ENCODE peak calls at places on chromosomes 12 and 14, in nine cellular contexts. O is AG04450, F is foreskin fibroblast, Y is tibial artery, M is mucosa of descending colon, E is cardiac fibroblast, A is uterus, S is hepatocyte, D is heart right ventricle. T is an unnamed sample.
A peak's percentile ranks its signal among the peaks of the same experiment; 100 is the strongest.

GRCh38 chr14:23299558-23299957 is 3.1 kb downstream of the PPP1R3E start:
- DNase-seq in O (no peak), F (peak; percentile 80), Y (no peak), M (no peak), E (peak; percentile 71), A (no peak), S (peak; percentile 68), D (no peak), T (no peak)

GRCh38 chr12:104602901-104603300 is 146.2 kb downstream of the CHST11 start:
- DNase-seq in O (no peak), F (peak; percentile 30), Y (no peak), M (no peak), E (no peak), A (no peak), S (no peak), D (no peak), T (no peak)

GRCh38 chr14:52315355-52315718 is 1.2 kb downstream of the PTGER2 start:
- DNase-seq in O (no peak), F (no peak), Y (no peak), M (no peak), E (no peak), A (peak; percentile 34), S (no peak), D (no peak), T (no peak)

GRCh38 chr14:102314242-102315011 is 5.1 kb upstream of the ZNF839 start:
- DNase-seq in O (peak; percentile 54), F (peak; percentile 93), Y (peak; percentile 82), M (peak; percentile 90), E (peak; percentile 89), A (peak; percentile 84), S (peak; percentile 91), D (peak; percentile 87), T (peak; percentile 60)

GRCh38 chr12:120903382-120903817 is 758 bp downstream of the SPPL3 start:
- DNase-seq in O (no peak), F (peak; percentile 70), Y (peak; percentile 68), M (peak; percentile 91), E (peak; percentile 23), A (peak; percentile 47), S (peak; percentile 74), D (peak; percentile 52), T (no peak)

GRCh38 chr12:29043069-29043468 is 106.0 kb upstream of the FAR2 start:
- DNase-seq in O (no peak), F (peak; percentile 86), Y (no peak), M (no peak), E (peak; percentile 76), A (no peak), S (no peak), D (no peak), T (no peak)

GRCh38 chr14:63413009-63413408 is 94.3 kb upstream of the GPHB5 start:
- DNase-seq in O (no peak), F (peak; percentile 17), Y (no peak), M (no peak), E (no peak), A (no peak), S (no peak), D (no peak), T (no peak)

GRCh38 chr14:83707056-83707455 is 1822.9 kb upstream of the FLRT2 start:
- DNase-seq in O (no peak), F (peak; percentile 39), Y (no peak), M (no peak), E (no peak), A (no peak), S (no peak), D (no peak), T (no peak)

GRCh38 chr12:685388-685787 is 22.1 kb upstream of the NINJ2 start:
- DNase-seq in O (no peak), F (no peak), Y (no peak), M (no peak), E (peak; percentile 30), A (no peak), S (no peak), D (no peak), T (peak; percentile 71)

GRCh38 chr14:68619805-68620574 is 172.9 kb downstream of the ZFP36L1 start:
- DNase-seq in O (no peak), F (peak; percentile 68), Y (no peak), M (no peak), E (peak; percentile 58), A (peak; percentile 60), S (peak; percentile 70), D (no peak), T (no peak)

GRCh38 chr14:64745511-64746041 is 41.4 kb downstream of the PLEKHG3 start:
- DNase-seq in O (no peak), F (no peak), Y (peak; percentile 49), M (no peak), E (peak; percentile 8), A (no peak), S (no peak), D (no peak), T (no peak)

GRCh38 chr12:20567413-20567812 is 127.7 kb upstream of the SLCO1C1 start:
- DNase-seq in O (no peak), F (peak; percentile 19), Y (no peak), M (no peak), E (peak; percentile 63), A (no peak), S (no peak), D (no peak), T (no peak)

GRCh38 chr12:22610148-22610547 is 14.8 kb upstream of the ETNK1 start:
- DNase-seq in O (no peak), F (no peak), Y (no peak), M (no peak), E (no peak), A (no peak), S (no peak), D (no peak), T (no peak)

DNA sequence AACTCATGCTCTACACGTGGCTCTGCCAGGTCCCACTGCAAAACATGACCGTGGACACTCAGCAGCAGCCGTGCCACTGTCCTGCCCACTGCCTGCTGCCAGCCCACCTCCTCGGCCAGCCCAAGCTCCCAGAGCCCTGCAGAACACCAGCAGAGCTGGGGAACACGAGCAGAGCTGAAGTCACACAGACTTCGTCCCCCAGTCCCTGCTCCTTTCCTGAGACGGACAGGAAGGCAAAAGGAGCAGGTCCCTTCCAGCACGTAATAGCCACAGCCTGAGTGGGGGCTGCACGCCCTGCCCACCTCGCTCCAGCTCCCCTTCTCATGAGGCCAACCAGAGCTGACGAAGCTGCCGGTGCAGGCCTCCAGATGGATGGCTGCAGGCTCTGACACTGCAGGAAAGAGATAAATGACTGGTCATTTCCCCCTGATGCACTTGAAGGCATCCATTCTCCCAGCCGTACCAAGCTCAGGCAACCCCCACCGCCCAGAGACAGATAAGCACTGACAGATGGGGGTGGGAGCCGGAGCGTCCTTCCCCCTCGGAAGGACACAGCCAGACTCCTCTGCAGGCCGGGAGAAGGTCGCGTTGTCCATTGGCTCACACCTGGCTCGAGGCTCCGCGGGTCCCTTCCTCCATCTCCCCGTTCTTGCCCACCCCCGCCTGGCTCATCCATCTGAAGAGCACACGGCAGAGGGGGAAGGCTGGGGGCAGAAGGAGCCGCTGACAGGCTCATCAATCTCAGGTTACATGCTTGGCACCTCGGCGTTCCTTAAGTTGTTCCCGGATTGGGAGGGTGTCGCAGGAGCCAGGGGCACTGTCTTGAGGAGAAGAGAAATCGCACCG is 151.8 kb downstream of the DPF3 start:
- DNase-seq in O (no peak), F (no peak), Y (no peak), M (no peak), E (no peak), A (no peak), S (no peak), D (no peak), T (no peak)
- H3K4me3 ChIP-seq in O (no peak overlapping the region), F (no peak overlapping the region), Y (no peak overlapping the region), M (no peak overlapping the region), E (no peak overlapping the region), A (no peak overlapping the region), S (no peak overlapping the region), D (no peak overlapping the region), T (no peak overlapping the region)

DNA sequence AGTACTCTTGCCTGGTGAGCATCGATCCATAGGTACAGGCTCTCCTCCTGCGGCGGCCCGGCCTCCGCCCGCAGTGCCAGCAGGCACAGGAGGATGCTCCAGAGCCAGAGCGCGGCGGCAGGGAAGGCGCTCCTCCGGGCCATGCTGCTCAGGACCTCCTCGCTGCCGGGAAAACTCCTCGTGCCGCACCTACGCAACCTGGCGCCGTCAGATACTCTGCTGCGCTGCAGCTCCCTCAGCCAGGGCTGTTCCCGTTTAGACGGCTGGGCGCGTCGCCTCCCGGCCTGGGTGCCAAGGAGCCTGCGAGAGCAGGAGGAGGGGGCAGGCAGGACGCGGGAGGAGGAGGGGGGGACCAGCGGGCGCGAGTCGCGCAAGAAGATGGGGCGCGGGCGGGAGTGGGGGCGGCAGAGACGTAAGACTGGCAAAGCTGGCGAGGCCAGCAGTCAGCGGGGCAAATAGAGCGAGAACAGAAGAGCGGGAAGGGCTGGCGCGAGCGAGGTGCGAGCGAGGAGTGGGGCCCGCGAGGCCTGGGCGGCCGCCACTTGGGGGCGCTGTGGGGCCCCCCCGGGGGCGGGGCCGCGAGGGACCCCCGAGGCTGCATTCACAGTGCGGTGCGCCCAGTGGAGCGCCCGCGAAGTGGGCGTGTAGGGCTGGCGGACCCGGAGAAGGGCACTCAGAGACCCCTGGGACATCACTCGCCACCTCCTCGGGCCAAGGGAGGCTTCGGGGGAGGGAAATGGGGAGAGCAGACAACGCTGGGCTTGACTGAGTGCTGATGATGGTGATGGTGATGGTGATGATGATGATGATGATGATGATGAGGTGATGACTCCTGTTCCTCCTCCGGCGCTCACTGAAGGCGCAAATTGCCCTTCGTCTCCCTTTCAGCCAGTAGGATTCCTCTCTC is at the start of gene WIF1:
- DNase-seq in O (no peak), F (peak; percentile 49), Y (no peak), M (peak; percentile 51), E (no peak), A (no peak), S (peak; percentile 55), D (peak; percentile 14), T (no peak)
- TF ChIP-seq CTCF in O (peak; percentile 30), F (peak; percentile 23), Y (no peak), M (no peak), E (no peak), A (no peak), S (peak; percentile 52), D (peak; percentile 40), T (peak; percentile 38)

DNA sequence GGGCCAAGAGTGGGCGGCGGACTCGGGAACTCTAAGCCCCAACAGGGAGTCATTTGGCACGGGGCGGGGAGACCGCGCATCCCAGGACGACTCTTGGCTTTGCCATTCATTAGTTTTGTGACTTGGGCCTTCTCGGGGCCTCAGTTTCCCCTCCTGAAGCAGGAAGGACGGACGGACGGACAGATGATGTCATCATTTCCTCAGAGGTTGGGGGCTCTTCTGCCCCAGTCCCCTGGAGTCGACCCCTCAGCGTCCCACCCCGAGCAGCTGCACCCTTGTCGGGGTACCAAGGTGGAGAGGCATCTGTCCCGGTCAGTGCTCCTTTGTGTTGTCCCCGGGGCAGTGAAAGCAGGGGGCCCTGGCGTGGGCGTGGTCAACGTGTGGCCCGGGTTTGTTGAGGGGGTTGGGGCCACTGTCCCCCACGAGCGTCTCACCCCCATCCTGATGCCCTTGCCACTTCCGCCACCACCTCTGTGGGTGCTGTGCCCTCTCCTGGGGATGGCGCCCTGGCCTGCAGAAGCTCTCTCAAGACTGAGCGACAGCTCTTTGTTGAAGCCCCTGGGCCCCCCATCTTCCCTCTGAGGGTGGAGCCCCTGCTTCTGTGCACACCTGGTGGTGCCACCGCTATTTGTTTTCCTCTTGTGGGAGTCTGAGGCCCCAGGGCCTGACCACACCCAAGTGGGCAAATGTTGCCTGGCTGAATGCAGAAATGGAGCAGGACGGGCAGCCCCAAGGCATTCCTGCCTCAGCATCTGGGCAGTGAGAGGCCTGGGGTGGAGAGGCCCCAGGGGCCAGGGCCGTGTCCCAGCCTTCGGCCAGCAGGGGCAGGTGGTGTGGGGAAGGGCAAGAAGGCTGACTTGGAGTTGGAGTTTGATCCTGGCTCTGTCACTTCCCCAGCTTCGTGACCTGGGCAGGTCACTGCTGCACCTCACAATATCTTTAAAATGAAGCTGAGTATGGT is 896 bp downstream of the HHIPL1 start:
- DNase-seq in O (no peak), F (no peak), Y (no peak), M (no peak), E (no peak), A (no peak), S (no peak), D (no peak), T (no peak)
- H3K4me3 ChIP-seq in O (peak overlapping the region; percentile 35), F (peak overlapping the region; percentile 33), Y (peak overlapping the region; percentile 45), M (no peak overlapping the region), E (peak overlapping the region; percentile 30), A (peak overlapping the region; percentile 5), S (peak overlapping the region; percentile 13), D (peak overlapping the region; percentile 53), T (peak overlapping the region; percentile 0)

GRCh38 chr12:116773276-116773731 is 35.2 kb downstream of the RNFT2 start:
- DNase-seq in O (no peak), F (peak; percentile 14), Y (no peak), M (no peak), E (peak; percentile 19), A (no peak), S (no peak), D (no peak), T (no peak)
- TF ChIP-seq CTCF in O (no peak), F (peak; percentile 33), Y (no peak), M (no peak), E (peak; percentile 1), A (no peak), S (no peak), D (no peak), T (no peak)

T was measured in astrocyte of the cerebellum.